ENCODE peak calls at places on chromosome 16, in six cellular contexts. B is GM12865, M is body of pancreas, Q is testis, L is fibroblast of mammary gland, D is lower leg skin. E is an unnamed sample.

GRCh38 chr16:66007717-66008116 is 358.8 kb upstream of the CDH5 start:
- DNase-seq in M (no peak), Q (no peak), B (peak; percentile 45), L (peak; percentile 88), D (no peak), E (no peak)

GRCh38 chr16:85176541-85177447 is 64.5 kb upstream of the CIBAR2 start:
- DNase-seq in M (no peak), B (no peak), Q (no peak), L (peak; percentile 80), D (no peak), E (no peak)

GRCh38 chr16:53664724-53665345 is 38.8 kb downstream of the RPGRIP1L start:
- DNase-seq in Q (peak; percentile 18), D (no peak), B (peak; percentile 55), M (peak; percentile 26), L (peak; percentile 92), E (no peak)

GRCh38 chr16:9186061-9186460 is 94.6 kb downstream of the HAPSTR1 start:
- DNase-seq in D (no peak), M (no peak), B (no peak), Q (no peak), L (no peak), E (no peak)

GRCh38 chr16:81786868-81787267 is 7.8 kb downstream of the PLCG2 start:
- DNase-seq in Q (no peak), M (no peak), L (no peak), B (no peak), D (no peak), E (no peak)

GRCh38 chr16:81610144-81610842 is 165.7 kb downstream of the CMIP start:
- DNase-seq in D (peak; percentile 96), B (no peak), Q (peak; percentile 70), M (peak; percentile 45), L (peak; percentile 76), E (no peak)

GRCh38 chr16:24141917-24142316 is 114.2 kb upstream of the CACNG3 start:
- DNase-seq in L (no peak), D (no peak), Q (no peak), M (no peak), B (no peak), E (no peak)

GRCh38 chr16:15593235-15593634 is 49.7 kb downstream of the MARF1 start:
- DNase-seq in M (peak; percentile 40), Q (no peak), D (no peak), B (no peak), L (no peak), E (no peak)

GRCh38 chr16:77977336-77977735 is 45.0 kb upstream of the CLEC3A start:
- DNase-seq in Q (no peak), L (no peak), B (no peak), D (no peak), M (no peak), E (no peak)

GRCh38 chr16:77971306-77972131 is 50.8 kb upstream of the CLEC3A start:
- DNase-seq in L (peak; percentile 70), Q (peak; percentile 90), M (peak; percentile 81), B (peak; percentile 82), D (peak; percentile 96), E (peak; percentile 85)

GRCh38 chr16:77974883-77975282 is 47.5 kb upstream of the CLEC3A start:
- DNase-seq in M (no peak), B (peak; percentile 21), D (no peak), Q (peak; percentile 17), L (no peak), E (peak; percentile 46)

DNA sequence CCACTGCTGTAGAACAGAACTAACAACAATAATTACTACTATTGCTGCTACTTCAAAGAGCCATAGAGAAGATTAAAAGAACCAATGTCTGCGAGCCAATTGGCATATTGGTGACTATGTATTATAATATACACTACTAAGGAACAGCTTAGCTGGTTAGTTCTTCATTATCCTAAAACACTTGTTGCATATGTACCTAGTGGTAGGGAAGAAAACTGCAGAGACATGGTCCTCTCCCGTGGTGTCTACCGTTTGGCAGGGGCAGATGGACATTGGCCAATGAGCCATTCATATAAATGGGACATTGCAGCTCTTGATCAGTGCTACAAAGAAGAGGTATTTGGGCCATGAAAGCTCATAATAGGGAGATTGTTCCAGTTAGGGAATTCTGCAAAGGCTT is 46.4 kb upstream of the CLEC3A start:
- DNase-seq in B (no peak), M (no peak), L (no peak), Q (no peak), D (no peak), E (no peak)
- TF ChIP-seq CTCF in B (no peak), M (no peak), L (no peak), Q (no peak), D (no peak), E (no peak)

GRCh38 chr16:21300309-21301167 is 22.4 kb upstream of the CRYM start:
- DNase-seq in L (peak; percentile 100), B (peak; percentile 94), M (peak; percentile 99), D (peak; percentile 98), Q (peak; percentile 98), E (peak; percentile 85)
- TF ChIP-seq CTCF in L (peak; percentile 96), B (peak; percentile 65), M (peak; percentile 98), D (peak; percentile 91), Q (peak; percentile 75), E (no peak)

GRCh38 chr16:50645858-50646257 is 35.3 kb downstream of the SNX20 start:
- DNase-seq in L (no peak), Q (no peak), B (no peak), M (no peak), D (no peak), E (no peak)

GRCh38 chr16:50646345-50646744 is 34.8 kb downstream of the SNX20 start:
- DNase-seq in M (no peak), D (no peak), Q (no peak), L (no peak), B (no peak), E (no peak)

GRCh38 chr16:50643192-50643591 is 37.9 kb downstream of the SNX20 start:
- DNase-seq in B (no peak), L (no peak), D (no peak), Q (no peak), M (no peak), E (no peak)

GRCh38 chr16:50644245-50644644 is 36.9 kb downstream of the SNX20 start:
- DNase-seq in D (no peak), L (no peak), M (no peak), B (no peak), Q (no peak), E (no peak)

DNA sequence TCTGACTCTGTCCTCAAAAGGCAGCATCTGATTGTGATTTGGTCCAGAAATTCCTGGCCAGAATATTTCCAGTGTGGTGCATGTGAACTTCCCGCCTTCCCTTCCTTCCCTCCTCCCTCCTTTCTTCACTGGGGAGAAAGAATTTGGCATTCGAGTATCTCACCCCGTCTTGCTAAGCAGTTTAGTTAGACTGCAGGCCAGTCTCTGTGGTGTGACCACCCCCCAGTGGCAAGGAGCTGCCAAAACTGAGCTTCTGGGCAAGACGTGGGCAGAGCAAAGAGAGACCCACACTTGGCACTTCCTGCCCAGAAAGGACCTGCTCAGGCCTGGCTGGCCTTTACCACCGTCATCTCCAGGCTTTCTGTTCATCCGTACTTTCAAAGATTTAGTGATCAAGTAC is 36.4 kb downstream of the SNX20 start:
- DNase-seq in M (peak; percentile 44), Q (peak; percentile 42), B (peak; percentile 48), L (no peak), D (no peak), E (no peak)
- TF ChIP-seq CTCF in M (peak; percentile 42), Q (peak; percentile 28), B (peak; percentile 42), L (peak; percentile 9), D (no peak), E (no peak)

GRCh38 chr16:89633064-89633631 is 19.7 kb downstream of the DPEP1 start:
- DNase-seq in D (no peak), Q (no peak), B (no peak), M (no peak), L (peak; percentile 88), E (no peak)
- TF ChIP-seq CTCF in D (no peak), Q (no peak), B (no peak), M (no peak), L (no peak), E (no peak)

DNA sequence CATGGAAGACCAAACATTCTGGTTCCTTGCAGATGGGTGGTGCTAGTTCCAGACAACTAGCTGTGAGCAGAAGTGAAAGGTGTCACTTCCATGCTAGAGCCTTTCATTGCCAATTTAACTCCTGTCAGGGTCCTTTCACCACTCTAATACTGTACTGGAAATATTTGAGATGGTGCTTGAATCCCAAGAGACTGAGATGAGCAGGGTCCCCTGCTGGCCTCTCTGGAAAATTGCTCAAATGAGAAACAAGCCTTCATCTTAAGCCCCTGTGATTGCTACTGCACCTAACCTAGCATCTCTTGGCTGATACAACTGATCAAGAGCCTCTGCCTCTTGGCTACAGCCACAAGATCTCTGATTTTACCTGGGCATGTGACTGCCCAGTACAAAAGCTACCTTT is 7.4 kb upstream of the VAC14 start:
- DNase-seq in L (no peak), B (no peak), M (no peak), Q (no peak), D (no peak), E (no peak)
- TF ChIP-seq CTCF in L (peak; percentile 15), B (no peak), M (no peak), Q (no peak), D (no peak), E (no peak)

GRCh38 chr16:17304814-17305169 is 166.0 kb downstream of the XYLT1 start:
- DNase-seq in L (no peak), B (no peak), D (no peak), M (no peak), Q (no peak), E (no peak)
- TF ChIP-seq CTCF in L (no peak), B (no peak), D (no peak), M (no peak), Q (no peak), E (no peak)

GRCh38 chr16:75108792-75109731 is 7.5 kb downstream of the LDHD start:
- DNase-seq in M (peak; percentile 95), B (peak; percentile 78), L (peak; percentile 95), D (peak; percentile 96), Q (peak; percentile 92), E (no peak)

GRCh38 chr16:75110637-75111513 is 5.7 kb downstream of the LDHD start:
- DNase-seq in B (peak; percentile 93), Q (peak; percentile 94), M (peak; percentile 91), D (peak; percentile 98), L (peak; percentile 89), E (peak; percentile 88)

GRCh38 chr16:75107505-75107904 is 9.1 kb downstream of the LDHD start:
- DNase-seq in Q (no peak), B (no peak), M (no peak), L (no peak), D (no peak), E (no peak)

GRCh38 chr16:75111514-75112280 is 4.9 kb downstream of the LDHD start:
- DNase-seq in M (no peak), L (no peak), Q (no peak), B (no peak), D (no peak), E (peak; percentile 60)

DNA sequence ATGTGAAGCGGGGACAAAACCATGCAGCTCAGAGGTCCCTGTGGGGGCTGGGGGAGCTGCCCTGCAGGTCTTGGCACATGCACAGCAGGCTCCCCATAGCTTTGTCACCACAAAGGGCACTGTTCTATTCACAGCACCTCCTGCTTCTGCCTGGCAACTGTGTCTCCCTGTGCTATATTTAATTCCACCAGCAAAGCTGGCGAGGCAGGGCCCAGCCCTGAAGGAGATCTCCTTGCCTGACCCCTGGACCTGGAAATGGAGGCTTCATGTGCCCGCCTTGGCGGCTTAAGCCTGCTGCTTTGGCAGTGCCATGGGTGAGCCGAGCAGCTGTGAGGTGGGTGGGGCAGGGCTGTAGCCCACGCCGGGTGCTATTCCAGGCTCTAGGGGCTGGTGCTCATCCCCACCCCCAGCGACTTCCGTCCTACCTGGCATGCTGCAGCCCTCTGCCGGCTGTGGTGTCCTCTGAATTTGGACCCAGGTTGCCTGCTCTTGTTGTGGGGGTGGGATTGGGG is 6.8 kb downstream of the LDHD start:
- DNase-seq in B (no peak), Q (no peak), L (no peak), D (no peak), M (peak; percentile 50), E (no peak)
- TF ChIP-seq CTCF in B (no peak), Q (no peak), L (no peak), D (no peak), M (no peak), E (no peak)

GRCh38 chr16:59295474-59295873 is 561.4 kb upstream of the GOT2 start:
- DNase-seq in M (no peak), B (no peak), D (no peak), L (no peak), Q (no peak), E (no peak)
- TF ChIP-seq CTCF in M (no peak), B (no peak), D (no peak), L (no peak), Q (no peak), E (no peak)

E was measured in endothelial cell.